ENCODE peak calls at places on chromosomes 6 and 20, in four cellular contexts. Y is uterus, L is stomach, D is ascending aorta. S is an unnamed sample.

GRCh38 chr6:116764961-116765841 is at the start of gene FAM162B:
- DNase-seq in Y (peak), L (no peak), D (no peak), S (peak)

GRCh38 chr20:59985864-59986263 is 27.6 kb downstream of the CDH26 start:
- DNase-seq in Y (no peak), L (no peak), D (no peak), S (no peak)

GRCh38 chr20:23634985-23635767 is 2.6 kb downstream of the CST3 start:
- DNase-seq in Y (no peak), L (no peak), D (no peak), S (no peak)

GRCh38 chr6:91926827-91927226 is 1340.0 kb upstream of the MAP3K7 start:
- DNase-seq in Y (no peak), L (no peak), D (no peak), S (no peak)

GRCh38 chr20:51380401-51381385 is 161.8 kb downstream of the NFATC2 start:
- DNase-seq in Y (no peak), L (no peak), D (no peak), S (no peak)

GRCh38 chr6:156655267-156655918 is 121.8 kb upstream of the ARID1B start:
- DNase-seq in Y (no peak), L (no peak), D (no peak), S (no peak)

GRCh38 chr6:21856096-21856825 is 262.7 kb downstream of the SOX4 start:
- DNase-seq in Y (no peak), L (no peak), D (no peak), S (peak)

GRCh38 chr6:49541210-49541724 is 9.2 kb upstream of the C6orf141 start:
- DNase-seq in Y (no peak), L (no peak), D (no peak), S (peak)

GRCh38 chr20:23190557-23190956 is 104.4 kb upstream of the CD93 start:
- DNase-seq in Y (no peak), L (no peak), D (no peak), S (no peak)

GRCh38 chr6:14305131-14305530 is 187.6 kb downstream of the CD83 start:
- DNase-seq in Y (no peak), L (no peak), D (no peak), S (no peak)

GRCh38 chr20:46255440-46256104 is 52.7 kb downstream of the CDH22 start:
- DNase-seq in Y (peak), L (peak), D (no peak), S (peak)

GRCh38 chr20:58436868-58437645 is 48.0 kb downstream of the VAPB start:
- DNase-seq in Y (no peak), L (no peak), D (no peak), S (no peak)

GRCh38 chr6:34015576-34015975 is 130.3 kb downstream of the GRM4 start:
- DNase-seq in Y (no peak), L (no peak), D (no peak), S (peak)

GRCh38 chr6:44065443-44066115 is 61.7 kb downstream of the MRPL14 start:
- DNase-seq in Y (peak), L (no peak), D (no peak), S (peak)

GRCh38 chr6:44067760-44068139 is 59.5 kb downstream of the MRPL14 start:
- DNase-seq in Y (no peak), L (no peak), D (no peak), S (no peak)

GRCh38 chr6:44064948-44065272 is 62.3 kb downstream of the MRPL14 start:
- DNase-seq in Y (no peak), L (no peak), D (no peak), S (no peak)

GRCh38 chr6:44068607-44069296 is 58.5 kb downstream of the MRPL14 start:
- DNase-seq in Y (no peak), L (no peak), D (no peak), S (no peak)

DNA sequence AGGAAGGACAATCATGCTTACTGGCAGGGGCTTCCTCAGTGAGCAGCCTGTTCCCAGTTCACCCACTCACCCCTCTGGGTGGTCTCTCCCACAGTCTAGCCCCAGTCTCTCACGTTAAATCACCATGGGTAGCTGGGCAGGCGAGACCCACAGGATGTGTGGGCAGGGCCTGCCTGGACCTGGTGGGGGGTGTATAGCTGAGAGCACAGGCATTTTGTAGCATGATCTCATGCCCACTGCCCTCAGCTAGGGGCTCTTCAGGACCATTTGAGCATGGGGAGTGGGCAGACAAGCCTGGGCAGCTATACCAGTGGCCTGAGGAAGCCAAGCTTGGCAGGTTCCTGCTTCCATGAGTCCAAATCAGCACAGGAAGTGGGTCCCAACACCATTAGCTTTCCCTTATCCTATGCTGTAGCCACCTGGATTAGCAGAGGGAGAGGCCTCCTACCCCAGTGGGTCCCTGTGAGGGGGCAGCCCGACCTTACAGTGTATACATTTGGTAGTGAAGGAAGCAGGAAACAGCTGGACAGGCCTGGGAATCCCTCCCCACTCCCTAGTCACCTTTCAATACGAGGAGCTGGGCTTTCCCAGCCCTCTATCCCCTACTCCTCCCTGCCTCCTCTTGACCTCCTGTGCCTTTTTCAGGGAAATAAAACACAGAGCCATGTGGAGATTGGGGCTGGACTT is 60.0 kb downstream of the MRPL14 start:
- DNase-seq in Y (peak), L (no peak), D (no peak), S (peak)
- H3K4me3 ChIP-seq in Y (no peak), L (no peak), D (no peak), S (no peak)

DNA sequence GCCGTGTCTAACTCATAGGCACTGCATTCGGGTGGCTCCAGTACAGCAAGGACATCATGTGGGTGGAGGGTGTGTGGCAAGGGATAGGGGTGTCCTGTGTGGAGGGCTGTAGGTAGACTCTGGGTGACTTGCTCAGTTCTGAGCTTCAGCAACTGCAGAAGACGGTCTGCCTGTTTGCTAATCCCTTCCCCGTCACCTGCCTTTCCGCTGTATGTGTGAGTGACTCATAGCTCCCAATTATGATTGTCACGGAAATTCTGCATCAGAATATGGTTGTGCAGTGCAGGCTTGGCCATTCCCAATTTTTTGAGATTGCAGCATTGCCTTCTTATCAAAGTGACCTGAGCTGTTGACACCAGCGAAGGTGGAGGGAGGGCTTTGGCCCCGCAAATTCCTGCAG is 174.3 kb downstream of the CDH4 start:
- DNase-seq in Y (no peak), L (no peak), D (no peak), S (no peak)
- TF ChIP-seq CTCF in Y (no peak), L (no peak), D (no peak), S (no peak)

DNA sequence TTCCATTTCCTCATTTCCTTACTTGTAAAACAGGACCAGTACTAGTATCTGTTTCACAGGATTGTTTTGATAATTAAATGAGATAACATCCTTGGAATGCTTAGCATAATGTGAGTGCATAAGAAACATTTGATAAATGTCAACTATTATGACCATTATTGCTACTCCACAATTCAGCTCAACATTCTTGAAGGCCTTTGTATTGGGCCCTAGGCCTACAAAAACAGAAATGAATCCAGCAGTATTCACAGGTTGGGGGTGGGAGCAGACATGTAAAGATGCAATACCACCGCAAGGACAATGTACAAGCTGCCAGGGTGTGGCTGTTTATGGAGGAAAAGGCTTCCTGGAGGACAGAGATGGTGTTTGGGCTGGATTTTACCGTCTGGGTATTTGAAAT is 57.2 kb upstream of the EPB41L1 start:
- DNase-seq in Y (no peak), L (no peak), D (no peak), S (peak)
- H3K4me3 ChIP-seq in Y (no peak), L (no peak), D (no peak), S (no peak)

GRCh38 chr6:106360410-106360988 is at the start of gene CRYBG1:
- DNase-seq in Y (no peak), L (peak), D (peak), S (peak)
- TF ChIP-seq CTCF in Y (peak), L (peak), D (peak), S (peak)

DNA sequence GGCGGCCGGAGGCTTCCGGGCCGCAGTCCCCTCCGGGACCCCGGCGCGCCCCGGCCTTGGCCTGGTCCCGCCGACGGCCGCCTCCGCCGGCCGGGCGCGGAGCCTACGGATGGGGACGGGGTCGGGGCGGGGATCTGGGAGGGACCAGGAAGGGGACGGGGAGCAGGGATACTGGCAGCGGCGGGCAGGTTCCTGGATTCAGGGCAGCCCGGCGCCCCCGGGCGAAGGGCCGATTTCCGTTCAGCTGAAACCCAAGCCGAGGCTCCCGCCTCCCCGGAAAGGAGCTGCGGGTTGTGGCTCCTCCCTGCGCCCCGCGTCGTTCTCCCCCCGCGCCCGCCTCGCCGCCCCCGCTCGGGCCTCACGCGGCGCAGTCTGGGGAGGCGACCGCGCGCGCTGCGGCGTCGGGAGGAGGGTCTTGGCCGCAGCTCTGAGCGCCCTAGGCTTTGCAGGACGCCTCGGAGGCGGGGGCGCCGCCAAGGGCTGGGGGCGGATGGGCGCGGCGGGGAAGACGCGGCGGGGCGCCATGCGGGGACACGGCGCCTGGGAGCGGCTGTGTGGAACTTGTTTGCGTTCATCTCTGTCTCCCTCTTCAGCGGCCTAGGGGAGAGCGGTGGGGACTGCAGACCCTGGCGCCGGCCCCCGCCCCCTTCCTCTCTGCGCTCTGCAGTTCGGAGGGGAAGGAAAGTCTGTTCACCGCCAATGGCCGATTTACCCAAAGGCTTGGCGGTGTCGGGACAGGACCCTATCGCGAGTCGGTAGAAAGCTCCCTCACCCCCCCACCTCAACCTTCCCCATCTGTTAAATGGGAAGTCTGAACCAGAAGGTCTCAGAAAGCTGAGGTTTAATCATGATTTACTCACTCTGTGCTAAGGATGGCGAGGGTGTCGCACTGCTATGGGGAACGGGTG is 22.7 kb upstream of the TMEM181 start:
- DNase-seq in Y (no peak), L (no peak), D (no peak), S (peak)
- H3K4me3 ChIP-seq in Y (peak), L (peak), D (peak), S (peak)

GRCh38 chr6:39003488-39003887 is 45.1 kb upstream of the GLP1R start:
- DNase-seq in Y (no peak), L (no peak), D (no peak), S (no peak)

GRCh38 chr6:39007575-39007974 is 41.0 kb upstream of the GLP1R start:
- DNase-seq in Y (no peak), L (no peak), D (no peak), S (no peak)

GRCh38 chr6:39004801-39005200 is 43.8 kb upstream of the GLP1R start:
- DNase-seq in Y (no peak), L (no peak), D (no peak), S (no peak)

GRCh38 chr6:39005774-39006173 is 42.8 kb upstream of the GLP1R start:
- DNase-seq in Y (no peak), L (peak), D (no peak), S (no peak)

GRCh38 chr6:39003072-39003471 is 45.5 kb upstream of the GLP1R start:
- DNase-seq in Y (no peak), L (no peak), D (no peak), S (no peak)
- TF ChIP-seq CTCF in Y (no peak), L (no peak), D (no peak), S (peak)

S was measured in fibroblast of pulmonary artery.